ENCODE peak calls at places on chromosome 16, in nine cellular contexts. O, E, Z, J, L, H, R, Y and A are unnamed samples.

GRCh38 chr16:64061621-64062020 is 1060.2 kb downstream of the CDH11 start:
- DNase-seq in O (peak), E (no peak), Z (no peak), J (no peak), L (no peak), H (no peak), R (no peak), Y (no peak), A (no peak)

GRCh38 chr16:28133666-28134065 is 70.2 kb upstream of the GSG1L start:
- DNase-seq in O (peak), E (no peak), Z (no peak), J (no peak), L (no peak), H (no peak), R (no peak), Y (no peak), A (no peak)

GRCh38 chr16:64392456-64392855 is 729.4 kb downstream of the CDH11 start:
- DNase-seq in O (no peak), E (no peak), Z (no peak), J (no peak), L (no peak), H (no peak), R (no peak), Y (no peak), A (no peak)

GRCh38 chr16:27751676-27752075 is 201.7 kb downstream of the KATNIP start:
- DNase-seq in O (no peak), E (no peak), Z (no peak), J (no peak), L (no peak), H (no peak), R (no peak), Y (no peak), A (no peak)

GRCh38 chr16:64751906-64752305 is 370.0 kb downstream of the CDH11 start:
- DNase-seq in O (peak), E (no peak), Z (peak), J (no peak), L (no peak), H (peak), R (no peak), Y (no peak), A (no peak)

GRCh38 chr16:70715113-70715711 is 29.4 kb upstream of the MTSS2 start:
- DNase-seq in O (peak), E (peak), Z (peak), J (peak), L (peak), H (peak), R (no peak), Y (no peak), A (no peak)

GRCh38 chr16:4298761-4299522 is 16.9 kb upstream of the GLIS2 start:
- DNase-seq in O (peak), E (peak), Z (peak), J (no peak), L (peak), H (peak), R (no peak), Y (no peak), A (peak)

GRCh38 chr16:81995651-81996050 is 15.6 kb downstream of the SDR42E1 start:
- DNase-seq in O (no peak), E (no peak), Z (no peak), J (no peak), L (no peak), H (peak), R (no peak), Y (no peak), A (no peak)

GRCh38 chr16:31072540-31073072 is 1.4 kb downstream of the ZNF668 start:
- DNase-seq in O (peak), E (no peak), Z (peak), J (no peak), L (peak), H (peak), R (no peak), Y (no peak), A (peak)

GRCh38 chr16:11687606-11688519 is 19.6 kb downstream of the SNN start:
- DNase-seq in O (no peak), E (peak), Z (no peak), J (no peak), L (no peak), H (no peak), R (no peak), Y (no peak), A (no peak)

GRCh38 chr16:15054357-15055140 is 1.3 kb downstream of the NTAN1 start:
- DNase-seq in O (no peak), E (no peak), Z (peak), J (no peak), L (no peak), H (no peak), R (no peak), Y (no peak), A (no peak)

GRCh38 chr16:81873843-81874752 is 95.0 kb downstream of the PLCG2 start:
- DNase-seq in O (peak), E (peak), Z (peak), J (no peak), L (peak), H (peak), R (no peak), Y (peak), A (peak)

GRCh38 chr16:84062734-84063640 is 20.4 kb upstream of the SLC38A8 start:
- DNase-seq in O (peak), E (peak), Z (peak), J (peak), L (peak), H (peak), R (peak), Y (peak), A (peak)

GRCh38 chr16:90019543-90020259 is 445 bp upstream of the DBNDD1 start:
- DNase-seq in O (peak), E (no peak), Z (peak), J (no peak), L (peak), H (peak), R (peak), Y (peak), A (peak)

GRCh38 chr16:61074324-61074723 is 961.9 kb downstream of the CDH8 start:
- DNase-seq in O (no peak), E (no peak), Z (no peak), J (no peak), L (no peak), H (no peak), R (no peak), Y (no peak), A (no peak)

GRCh38 chr16:51968756-51969155 is 578.2 kb downstream of the TOX3 start:
- DNase-seq in O (no peak), E (no peak), Z (peak), J (no peak), L (no peak), H (peak), R (no peak), Y (no peak), A (no peak)

GRCh38 chr16:87792205-87792565 is 26.4 kb upstream of the KLHDC4 start:
- DNase-seq in O (no peak), E (no peak), Z (no peak), J (no peak), L (no peak), H (no peak), R (no peak), Y (no peak), A (no peak)

GRCh38 chr16:25868966-25869365 is 177.2 kb downstream of the HS3ST4 start:
- DNase-seq in O (no peak), E (no peak), Z (no peak), J (no peak), L (no peak), H (no peak), R (no peak), Y (no peak), A (no peak)

GRCh38 chr16:1335211-1335971 is 1.9 kb downstream of the BAIAP3 start:
- DNase-seq in O (no peak), E (no peak), Z (no peak), J (no peak), L (no peak), H (no peak), R (no peak), Y (no peak), A (no peak)

GRCh38 chr16:88649924-88650748 is 717 bp downstream of the CYBA start:
- DNase-seq in O (peak), E (no peak), Z (no peak), J (no peak), L (no peak), H (peak), R (no peak), Y (no peak), A (peak)

GRCh38 chr16:2787961-2788360 is 601 bp upstream of the PRSS33 start:
- DNase-seq in O (no peak), E (no peak), Z (no peak), J (no peak), L (no peak), H (no peak), R (no peak), Y (no peak), A (no peak)

GRCh38 chr16:24729967-24730815 is 740 bp downstream of the TNRC6A start:
- DNase-seq in O (peak), E (peak), Z (no peak), J (peak), L (peak), H (peak), R (no peak), Y (no peak), A (peak)

GRCh38 chr16:3095869-3096268 is 3.2 kb downstream of the ZSCAN10 start:
- DNase-seq in O (no peak), E (no peak), Z (no peak), J (no peak), L (no peak), H (no peak), R (no peak), Y (peak), A (no peak)

GRCh38 chr16:48089053-48089792 is 66.6 kb downstream of the ABCC12 start:
- DNase-seq in O (no peak), E (no peak), Z (no peak), J (no peak), L (no peak), H (no peak), R (no peak), Y (no peak), A (no peak)

GRCh38 chr16:52825882-52826281 is 226.8 kb downstream of the CHD9NB start:
- DNase-seq in O (no peak), E (no peak), Z (no peak), J (no peak), L (no peak), H (no peak), R (peak), Y (no peak), A (no peak)

GRCh38 chr16:56689171-56689570 is 6.9 kb downstream of the MT1X start:
- DNase-seq in O (no peak), E (no peak), Z (peak), J (no peak), L (peak), H (no peak), R (no peak), Y (no peak), A (no peak)

GRCh38 chr16:66515543-66516171 is 34.3 kb downstream of the TK2 start:
- DNase-seq in O (peak), E (peak), Z (peak), J (peak), L (no peak), H (peak), R (no peak), Y (no peak), A (no peak)

GRCh38 chr16:12290165-12290564 is 313.6 kb downstream of the SNX29 start:
- DNase-seq in O (no peak), E (no peak), Z (no peak), J (no peak), L (no peak), H (no peak), R (no peak), Y (no peak), A (no peak)

GRCh38 chr16:89918453-89919347 is at the start of gene MC1R:
- DNase-seq in O (peak), E (no peak), Z (no peak), J (no peak), L (no peak), H (peak), R (no peak), Y (no peak), A (peak)

GRCh38 chr16:21524068-21524751 is 75.2 kb upstream of the METTL9 start:
- DNase-seq in O (no peak), E (no peak), Z (no peak), J (no peak), L (no peak), H (no peak), R (no peak), Y (no peak), A (no peak)

GRCh38 chr16:57824880-57825279 is 22.6 kb upstream of the KIFC3 start:
- DNase-seq in O (no peak), E (no peak), Z (no peak), J (no peak), L (no peak), H (no peak), R (no peak), Y (no peak), A (no peak)

GRCh38 chr16:55056585-55057520 is 126.2 kb downstream of the IRX5 start:
- DNase-seq in O (no peak), E (no peak), Z (no peak), J (no peak), L (no peak), H (no peak), R (no peak), Y (no peak), A (no peak)

GRCh38 chr16:5850632-5851175 is 753.1 kb upstream of the EEF2KMT start:
- DNase-seq in O (no peak), E (no peak), Z (no peak), J (no peak), L (no peak), H (no peak), R (no peak), Y (no peak), A (no peak)

GRCh38 chr16:65312795-65313194 is 190.9 kb upstream of the CDH11 start:
- DNase-seq in O (no peak), E (no peak), Z (peak), J (no peak), L (no peak), H (peak), R (no peak), Y (no peak), A (no peak)

GRCh38 chr16:3171181-3171854 is 16.7 kb upstream of the OR1F1 start:
- DNase-seq in O (no peak), E (no peak), Z (no peak), J (no peak), L (no peak), H (no peak), R (no peak), Y (no peak), A (no peak)

GRCh38 chr16:19396555-19397011 is 21.1 kb upstream of the TMC5 start:
- DNase-seq in O (peak), E (no peak), Z (no peak), J (no peak), L (peak), H (no peak), R (peak), Y (no peak), A (no peak)

GRCh38 chr16:85334718-85335583 is 222.7 kb upstream of the CIBAR2 start:
- DNase-seq in O (peak), E (no peak), Z (no peak), J (no peak), L (peak), H (no peak), R (no peak), Y (no peak), A (peak)

GRCh38 chr16:85401370-85401916 is 211.7 kb upstream of the GSE1 start:
- DNase-seq in O (no peak), E (no peak), Z (no peak), J (no peak), L (peak), H (no peak), R (no peak), Y (no peak), A (no peak)

GRCh38 chr16:69326172-69326873 is 4.1 kb downstream of the PDF start:
- DNase-seq in O (no peak), E (no peak), Z (no peak), J (no peak), L (peak), H (no peak), R (no peak), Y (no peak), A (peak)